ENCODE peak calls at places on chromosome 17, in four cellular contexts. One of them, this sample, is unnamed.

GRCh38 chr17:82900741-82901140 is 60.9 kb upstream of the ZNF750 start:
- DNase-seq in heart right ventricle: no peak
- DNase-seq in CD8-positive, alpha-beta T cell: no peak
- DNase-seq in lung: no peak
- DNase-seq in this sample: peak; percentile 67

GRCh38 chr17:51435641-51436091 is 175.3 kb downstream of the UTP18 start:
- DNase-seq in CD8-positive, alpha-beta T cell: no peak
- DNase-seq in heart right ventricle: peak; percentile 21
- DNase-seq in lung: peak; percentile 59
- DNase-seq in this sample: peak; percentile 61

GRCh38 chr17:7523033-7523432 is 25.8 kb upstream of the TNFSF12 start:
- DNase-seq in heart right ventricle: no peak
- DNase-seq in lung: no peak
- DNase-seq in CD8-positive, alpha-beta T cell: peak; percentile 16
- DNase-seq in this sample: no peak

GRCh38 chr17:31397256-31397939 is 5.9 kb downstream of the RAB11FIP4 start:
- DNase-seq in heart right ventricle: no peak
- DNase-seq in CD8-positive, alpha-beta T cell: no peak
- DNase-seq in lung: no peak
- DNase-seq in this sample: peak; percentile 22

GRCh38 chr17:29027521-29027920 is 15.4 kb upstream of the PIPOX start:
- DNase-seq in lung: no peak
- DNase-seq in CD8-positive, alpha-beta T cell: no peak
- DNase-seq in heart right ventricle: no peak
- DNase-seq in this sample: no peak

GRCh38 chr17:3613139-3613538 is 3.9 kb upstream of the TRPV1 start:
- DNase-seq in lung: no peak
- DNase-seq in CD8-positive, alpha-beta T cell: no peak
- DNase-seq in heart right ventricle: no peak
- DNase-seq in this sample: no peak

GRCh38 chr17:29789186-29790170 is 140.6 kb downstream of the SSH2 start:
- DNase-seq in CD8-positive, alpha-beta T cell: no peak
- DNase-seq in lung: no peak
- DNase-seq in heart right ventricle: no peak
- DNase-seq in this sample: no peak

GRCh38 chr17:12592941-12593340 is 72.7 kb upstream of the MYOCD start:
- DNase-seq in CD8-positive, alpha-beta T cell: no peak
- DNase-seq in heart right ventricle: no peak
- DNase-seq in lung: no peak
- DNase-seq in this sample: no peak

GRCh38 chr17:17837380-17837821 is 615 bp upstream of the SREBF1 start:
- DNase-seq in lung: peak; percentile 55
- DNase-seq in heart right ventricle: no peak
- DNase-seq in CD8-positive, alpha-beta T cell: no peak
- DNase-seq in this sample: no peak

GRCh38 chr17:44083250-44083849 is 12.8 kb downstream of the G6PC3 start:
- DNase-seq in CD8-positive, alpha-beta T cell: no peak
- DNase-seq in lung: no peak
- DNase-seq in heart right ventricle: no peak
- DNase-seq in this sample: no peak

GRCh38 chr17:29674270-29674669 is 51.6 kb upstream of the CORO6 start:
- DNase-seq in lung: no peak
- DNase-seq in heart right ventricle: no peak
- DNase-seq in CD8-positive, alpha-beta T cell: no peak
- DNase-seq in this sample: no peak

GRCh38 chr17:6479626-6480324 is 35.5 kb downstream of the PIMREG start:
- DNase-seq in CD8-positive, alpha-beta T cell: no peak
- DNase-seq in heart right ventricle: no peak
- DNase-seq in lung: no peak
- DNase-seq in this sample: no peak

GRCh38 chr17:73841431-73842060 is 197.3 kb upstream of the SDK2 start:
- DNase-seq in CD8-positive, alpha-beta T cell: no peak
- DNase-seq in lung: no peak
- DNase-seq in heart right ventricle: no peak
- DNase-seq in this sample: no peak

GRCh38 chr17:79617740-79618382 is 7.0 kb upstream of the RBFOX3 start:
- DNase-seq in CD8-positive, alpha-beta T cell: no peak
- DNase-seq in lung: no peak
- DNase-seq in heart right ventricle: no peak
- DNase-seq in this sample: no peak

GRCh38 chr17:63694229-63694973 is 5.5 kb downstream of the LIMD2 start:
- DNase-seq in lung: no peak
- DNase-seq in CD8-positive, alpha-beta T cell: no peak
- DNase-seq in heart right ventricle: no peak
- DNase-seq in this sample: no peak

GRCh38 chr17:59830007-59830630 is 62.6 kb downstream of the TUBD1 start:
- DNase-seq in CD8-positive, alpha-beta T cell: no peak
- DNase-seq in heart right ventricle: no peak
- DNase-seq in lung: no peak
- DNase-seq in this sample: peak; percentile 80

GRCh38 chr17:28597606-28598383 is 1.0 kb downstream of the SPAG5 start:
- DNase-seq in CD8-positive, alpha-beta T cell: no peak
- DNase-seq in lung: no peak
- DNase-seq in heart right ventricle: no peak
- DNase-seq in this sample: no peak

GRCh38 chr17:6674586-6674985 is 23.0 kb downstream of the C17orf100 start:
- DNase-seq in heart right ventricle: no peak
- DNase-seq in CD8-positive, alpha-beta T cell: no peak
- DNase-seq in lung: no peak
- DNase-seq in this sample: no peak

GRCh38 chr17:79921411-79922160 is 82.3 kb upstream of the CBX4 start:
- DNase-seq in heart right ventricle: peak; percentile 3
- DNase-seq in CD8-positive, alpha-beta T cell: no peak
- DNase-seq in lung: no peak
- DNase-seq in this sample: no peak

GRCh38 chr17:40598021-40598927 is 33.0 kb upstream of the CCR7 start:
- DNase-seq in heart right ventricle: no peak
- DNase-seq in lung: no peak
- DNase-seq in CD8-positive, alpha-beta T cell: no peak
- DNase-seq in this sample: no peak

GRCh38 chr17:58783380-58783779 is 27.7 kb downstream of the PPM1E start:
- DNase-seq in CD8-positive, alpha-beta T cell: no peak
- DNase-seq in lung: no peak
- DNase-seq in heart right ventricle: no peak
- DNase-seq in this sample: peak; percentile 32

GRCh38 chr17:56690441-56691291 is 97.2 kb downstream of the NOG start:
- DNase-seq in lung: no peak
- DNase-seq in heart right ventricle: no peak
- DNase-seq in CD8-positive, alpha-beta T cell: no peak
- DNase-seq in this sample: no peak

GRCh38 chr17:27747462-27748359 is 52.6 kb downstream of the NOS2 start:
- DNase-seq in lung: no peak
- DNase-seq in heart right ventricle: no peak
- DNase-seq in CD8-positive, alpha-beta T cell: no peak
- DNase-seq in this sample: no peak

GRCh38 chr17:72594248-72594647 is 473.4 kb downstream of the SOX9 start:
- DNase-seq in lung: no peak
- DNase-seq in heart right ventricle: no peak
- DNase-seq in CD8-positive, alpha-beta T cell: no peak
- DNase-seq in this sample: no peak

GRCh38 chr17:59093702-59094231 is 12.9 kb downstream of the TRIM37 start:
- DNase-seq in CD8-positive, alpha-beta T cell: no peak
- DNase-seq in heart right ventricle: peak; percentile 25
- DNase-seq in lung: peak; percentile 68
- DNase-seq in this sample: peak; percentile 99

GRCh38 chr17:57875109-57876022 is 25.5 kb upstream of the MRPS23 start:
- DNase-seq in heart right ventricle: peak; percentile 80
- DNase-seq in CD8-positive, alpha-beta T cell: no peak
- DNase-seq in lung: peak; percentile 81
- DNase-seq in this sample: peak; percentile 99

GRCh38 chr17:63486317-63487013 is 9.6 kb downstream of the ACE start:
- DNase-seq in lung: no peak
- DNase-seq in CD8-positive, alpha-beta T cell: no peak
- DNase-seq in heart right ventricle: no peak
- DNase-seq in this sample: no peak

GRCh38 chr17:66953661-66954060 is 10.8 kb upstream of the CACNG4 start:
- DNase-seq in lung: no peak
- DNase-seq in heart right ventricle: no peak
- DNase-seq in CD8-positive, alpha-beta T cell: no peak
- DNase-seq in this sample: no peak

GRCh38 chr17:79325707-79326106 is 251.1 kb downstream of the ENGASE start:
- DNase-seq in heart right ventricle: no peak
- DNase-seq in lung: no peak
- DNase-seq in CD8-positive, alpha-beta T cell: no peak
- DNase-seq in this sample: no peak

GRCh38 chr17:44069974-44070454 is 521 bp upstream of the G6PC3 start:
- DNase-seq in CD8-positive, alpha-beta T cell: no peak
- DNase-seq in lung: no peak
- DNase-seq in heart right ventricle: no peak
- DNase-seq in this sample: no peak

GRCh38 chr17:6084226-6085161 is 14.3 kb downstream of the WSCD1 start:
- DNase-seq in heart right ventricle: no peak
- DNase-seq in lung: no peak
- DNase-seq in CD8-positive, alpha-beta T cell: no peak
- DNase-seq in this sample: no peak

GRCh38 chr17:17391575-17392370 is 85.0 kb upstream of the MED9 start:
- DNase-seq in CD8-positive, alpha-beta T cell: peak; percentile 37
- DNase-seq in heart right ventricle: no peak
- DNase-seq in lung: no peak
- DNase-seq in this sample: no peak

GRCh38 chr17:43874293-43874692 is 27.3 kb downstream of the CD300LG start:
- DNase-seq in CD8-positive, alpha-beta T cell: no peak
- DNase-seq in lung: no peak
- DNase-seq in heart right ventricle: no peak
- DNase-seq in this sample: no peak

DNA sequence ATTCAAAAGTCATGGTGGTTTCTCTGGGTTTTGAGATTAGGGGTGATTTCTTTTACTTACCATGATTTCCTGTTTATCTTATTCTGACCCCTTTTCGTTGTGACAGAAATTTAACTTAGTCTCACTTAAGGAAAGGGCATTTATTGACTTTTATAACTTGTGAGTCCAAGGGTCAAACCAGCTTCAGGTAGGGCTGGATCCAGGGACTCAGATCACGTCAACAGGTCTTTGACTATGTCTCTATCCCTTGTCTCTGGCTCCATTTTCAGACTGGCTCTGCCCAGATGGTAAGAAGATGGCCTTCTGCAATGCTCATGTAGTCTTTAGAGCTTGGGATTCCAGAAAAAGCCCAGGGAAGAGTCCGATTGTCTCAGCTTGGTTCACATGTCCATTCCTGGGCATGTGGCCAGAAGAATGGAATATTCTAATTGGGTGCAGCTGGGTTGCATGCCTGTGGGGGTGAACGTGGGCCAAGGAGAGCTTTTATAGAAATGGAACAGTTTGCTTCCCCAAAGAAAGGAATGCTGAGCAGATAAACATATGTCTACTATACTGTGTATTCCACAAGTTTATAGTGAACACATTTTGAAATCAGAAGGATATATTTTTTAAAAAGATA is 13.4 kb downstream of the USP43 start:
- DNase-seq in CD8-positive, alpha-beta T cell: no peak
- DNase-seq in heart right ventricle: no peak
- DNase-seq in lung: no peak
- DNase-seq in this sample: peak; percentile 47
- H3K4me1 ChIP-seq in CD8-positive, alpha-beta T cell: no peaks in the 10 kb centered on the region
- H3K4me1 ChIP-seq in heart right ventricle: no peaks in the 10 kb centered on the region
- H3K4me1 ChIP-seq in lung: no peaks in the 10 kb centered on the region
- H3K4me1 ChIP-seq in this sample: peaks cover 11% of the 10 kb centered on the region

DNA sequence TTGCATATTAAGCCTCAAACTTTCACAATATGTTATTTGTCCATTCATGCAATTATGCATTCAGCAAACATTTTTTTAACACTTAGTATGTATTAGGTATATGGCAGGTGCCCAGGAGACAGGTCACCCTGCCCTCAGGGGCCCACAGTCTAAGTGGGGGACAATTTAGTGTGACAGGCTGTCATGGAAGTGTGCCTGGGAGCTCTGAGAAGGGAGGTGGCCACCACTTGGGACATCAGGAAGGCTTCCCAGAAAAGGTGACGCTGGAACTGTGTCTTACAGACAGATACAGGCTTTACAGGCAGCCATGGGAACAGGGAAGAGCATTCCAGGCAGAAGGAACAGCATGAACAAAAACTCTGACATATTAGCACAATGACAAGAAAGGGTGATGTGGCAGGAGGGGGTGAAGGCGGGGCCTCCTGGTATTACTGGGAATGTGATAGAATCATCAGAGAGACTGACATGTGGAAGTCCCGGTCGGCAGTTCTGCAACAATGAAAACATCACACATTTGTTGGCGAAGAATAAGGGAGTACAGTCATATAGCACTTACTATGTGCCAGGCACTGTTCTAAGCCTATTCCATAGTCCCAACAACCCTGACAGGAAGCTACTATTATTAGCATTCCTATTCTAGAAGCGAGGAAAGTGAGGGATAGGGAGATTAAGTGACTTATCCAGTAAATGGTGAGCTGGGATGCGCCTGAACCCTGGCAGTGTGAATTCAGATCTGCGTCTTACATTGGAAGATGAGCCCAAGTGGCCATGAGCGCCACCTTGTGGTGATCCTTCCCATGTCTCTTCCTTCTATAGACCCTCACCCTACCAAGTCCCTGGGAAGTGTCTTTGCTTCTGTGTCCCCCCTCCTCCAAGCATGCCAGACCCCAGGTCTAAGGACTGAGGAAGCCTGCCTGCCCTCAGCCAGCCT is 13.7 kb downstream of the FMNL1 start:
- DNase-seq in heart right ventricle: peak; percentile 74
- DNase-seq in lung: peak; percentile 69
- DNase-seq in CD8-positive, alpha-beta T cell: peak; percentile 67
- DNase-seq in this sample: peak; percentile 75
- H3K4me1 ChIP-seq in heart right ventricle: peaks cover 14% of the 10 kb centered on the region
- H3K4me1 ChIP-seq in lung: no peaks in the 10 kb centered on the region
- H3K4me1 ChIP-seq in CD8-positive, alpha-beta T cell: peaks cover 48% of the 10 kb centered on the region
- H3K4me1 ChIP-seq in this sample: no peaks in the 10 kb centered on the region

DNA sequence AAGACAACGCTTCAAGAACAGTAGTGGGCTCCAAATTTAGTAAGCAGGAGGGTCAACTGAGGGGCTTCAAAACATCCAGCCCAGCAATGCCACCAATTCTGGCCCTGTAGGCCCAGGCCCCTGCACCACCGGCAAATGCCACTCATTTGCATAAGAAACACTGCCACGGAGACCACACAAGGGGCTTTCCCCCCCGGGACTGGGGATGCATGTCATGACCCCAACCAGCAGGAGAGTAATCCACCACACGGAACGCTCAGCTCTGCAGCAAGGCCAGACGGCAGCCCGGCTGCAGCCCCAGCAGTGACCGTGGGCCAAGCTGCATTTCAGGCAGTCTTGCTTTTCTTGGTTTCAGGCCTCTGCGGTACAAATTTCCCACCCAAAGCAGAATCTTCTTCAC is 14.1 kb downstream of the TMEM11 start:
- DNase-seq in heart right ventricle: no peak
- DNase-seq in lung: no peak
- DNase-seq in CD8-positive, alpha-beta T cell: no peak
- DNase-seq in this sample: no peak
- H3K4me1 ChIP-seq in heart right ventricle: peaks cover 58% of the 10 kb centered on the region
- H3K4me1 ChIP-seq in lung: peaks cover 3% of the 10 kb centered on the region
- H3K4me1 ChIP-seq in CD8-positive, alpha-beta T cell: no peaks in the 10 kb centered on the region
- H3K4me1 ChIP-seq in this sample: no peaks in the 10 kb centered on the region

DNA sequence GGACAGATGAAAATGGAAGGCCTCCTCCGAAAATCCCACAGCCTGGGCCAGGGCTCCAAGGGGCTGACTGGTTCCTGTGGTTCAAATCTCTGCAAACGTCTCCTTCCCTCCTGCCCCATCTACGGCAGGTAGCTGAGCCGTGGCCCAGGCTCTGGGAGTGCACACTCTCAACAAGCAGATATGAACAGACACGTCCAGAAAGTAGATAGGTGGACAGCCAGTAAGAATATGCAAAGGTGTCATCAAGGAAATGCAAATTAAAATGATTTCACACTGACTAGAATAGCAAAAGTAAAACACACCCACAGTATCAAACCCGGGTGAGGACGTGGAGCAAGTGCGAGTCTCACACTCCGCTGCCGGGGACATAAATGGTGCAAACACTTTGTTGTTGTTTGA is 98.7 kb downstream of the NXN start:
- DNase-seq in heart right ventricle: no peak
- DNase-seq in CD8-positive, alpha-beta T cell: no peak
- DNase-seq in lung: no peak
- DNase-seq in this sample: no peak
- H3K4me1 ChIP-seq in heart right ventricle: peaks cover 61% of the 10 kb centered on the region
- H3K4me1 ChIP-seq in CD8-positive, alpha-beta T cell: peaks cover 6% of the 10 kb centered on the region
- H3K4me1 ChIP-seq in lung: peaks cover 13% of the 10 kb centered on the region
- H3K4me1 ChIP-seq in this sample: peaks cover 39% of the 10 kb centered on the region